ENCODE peak calls at places on chromosomes 4 and X, in five cellular contexts. One of them, this sample, is unnamed.
A peak's percentile ranks its signal among the peaks of the same experiment; 100 is the strongest.

GRCh38 chrX:153970398-153971123 is 1.1 kb downstream of the HCFC1 start:
- DNase-seq in Ammon's horn: peak; percentile 82
- DNase-seq in occipital lobe: peak; percentile 51
- DNase-seq in omental fat pad: no peak
- DNase-seq in SK-N-DZ: peak; percentile 62
- DNase-seq in this sample: no peak

GRCh38 chr4:81069706-81070331 is 39.3 kb downstream of the BMP3 start:
- DNase-seq in occipital lobe: peak; percentile 62
- DNase-seq in SK-N-DZ: peak; percentile 76
- DNase-seq in Ammon's horn: peak; percentile 94
- DNase-seq in omental fat pad: no peak
- DNase-seq in this sample: peak; percentile 88

GRCh38 chr4:175330652-175331051 is 412.5 kb downstream of the ADAM29 start:
- DNase-seq in SK-N-DZ: no peak
- DNase-seq in omental fat pad: no peak
- DNase-seq in occipital lobe: no peak
- DNase-seq in Ammon's horn: no peak
- DNase-seq in this sample: no peak

GRCh38 chr4:124123181-124123580 is 589.4 kb downstream of the ANKRD50 start:
- DNase-seq in SK-N-DZ: no peak
- DNase-seq in occipital lobe: no peak
- DNase-seq in omental fat pad: no peak
- DNase-seq in Ammon's horn: no peak
- DNase-seq in this sample: no peak

GRCh38 chr4:64776820-64777219 is 367.6 kb upstream of the TECRL start:
- DNase-seq in SK-N-DZ: no peak
- DNase-seq in occipital lobe: no peak
- DNase-seq in Ammon's horn: no peak
- DNase-seq in omental fat pad: no peak
- DNase-seq in this sample: no peak

GRCh38 chr4:165299399-165300060 is 27.9 kb upstream of the MSMO1 start:
- DNase-seq in SK-N-DZ: no peak
- DNase-seq in Ammon's horn: no peak
- DNase-seq in omental fat pad: no peak
- DNase-seq in occipital lobe: no peak
- DNase-seq in this sample: no peak

GRCh38 chrX:133249659-133250058 is 31.5 kb upstream of the TFDP3 start:
- DNase-seq in SK-N-DZ: no peak
- DNase-seq in Ammon's horn: peak; percentile 1
- DNase-seq in omental fat pad: no peak
- DNase-seq in occipital lobe: no peak
- DNase-seq in this sample: no peak

GRCh38 chr4:13706130-13706529 is 78.6 kb upstream of the BOD1L1 start:
- DNase-seq in Ammon's horn: no peak
- DNase-seq in occipital lobe: no peak
- DNase-seq in SK-N-DZ: peak; percentile 64
- DNase-seq in omental fat pad: no peak
- DNase-seq in this sample: no peak

GRCh38 chrX:39125834-39126233 is 324.6 kb downstream of the MID1IP1 start:
- DNase-seq in Ammon's horn: no peak
- DNase-seq in omental fat pad: no peak
- DNase-seq in occipital lobe: no peak
- DNase-seq in SK-N-DZ: no peak
- DNase-seq in this sample: no peak

GRCh38 chr4:13325744-13326143 is 158.4 kb downstream of the RAB28 start:
- DNase-seq in SK-N-DZ: no peak
- DNase-seq in omental fat pad: no peak
- DNase-seq in occipital lobe: no peak
- DNase-seq in Ammon's horn: no peak
- DNase-seq in this sample: no peak

GRCh38 chrX:155857561-155857960 is 23.6 kb upstream of the VAMP7 start:
- DNase-seq in SK-N-DZ: no peak
- DNase-seq in Ammon's horn: no peak
- DNase-seq in omental fat pad: no peak
- DNase-seq in occipital lobe: no peak
- DNase-seq in this sample: no peak

GRCh38 chrX:12956704-12957541 is 18.0 kb upstream of the TMSB4X start:
- DNase-seq in omental fat pad: no peak
- DNase-seq in SK-N-DZ: no peak
- DNase-seq in occipital lobe: no peak
- DNase-seq in Ammon's horn: no peak
- DNase-seq in this sample: no peak

GRCh38 chr4:159358226-159358625 is 255.3 kb downstream of the RAPGEF2 start:
- DNase-seq in occipital lobe: peak; percentile 15
- DNase-seq in omental fat pad: no peak
- DNase-seq in SK-N-DZ: no peak
- DNase-seq in Ammon's horn: peak; percentile 17
- DNase-seq in this sample: no peak

GRCh38 chr4:48710446-48711209 is 69.5 kb downstream of the FRYL start:
- DNase-seq in occipital lobe: no peak
- DNase-seq in SK-N-DZ: no peak
- DNase-seq in Ammon's horn: no peak
- DNase-seq in omental fat pad: no peak
- DNase-seq in this sample: no peak

GRCh38 chr4:53541577-53542206 is 49.6 kb downstream of the LNX1 start:
- DNase-seq in Ammon's horn: no peak
- DNase-seq in omental fat pad: no peak
- DNase-seq in occipital lobe: no peak
- DNase-seq in SK-N-DZ: no peak
- DNase-seq in this sample: no peak

GRCh38 chrX:107480272-107480671 is 30.8 kb downstream of the FRMPD3 start:
- DNase-seq in SK-N-DZ: no peak
- DNase-seq in omental fat pad: no peak
- DNase-seq in Ammon's horn: no peak
- DNase-seq in occipital lobe: no peak
- DNase-seq in this sample: peak; percentile 31

GRCh38 chr4:158253350-158253980 is 43.2 kb downstream of the TMEM144 start:
- DNase-seq in omental fat pad: no peak
- DNase-seq in SK-N-DZ: peak; percentile 46
- DNase-seq in occipital lobe: peak; percentile 42
- DNase-seq in Ammon's horn: peak; percentile 91
- DNase-seq in this sample: no peak

GRCh38 chr4:169116270-169116901 is 106.3 kb upstream of the CBR4 start:
- DNase-seq in SK-N-DZ: no peak
- DNase-seq in occipital lobe: no peak
- DNase-seq in omental fat pad: no peak
- DNase-seq in Ammon's horn: peak; percentile 49
- DNase-seq in this sample: no peak

GRCh38 chr4:134762053-134762452 is 560.5 kb upstream of the PABPC4L start:
- DNase-seq in Ammon's horn: no peak
- DNase-seq in SK-N-DZ: no peak
- DNase-seq in omental fat pad: no peak
- DNase-seq in occipital lobe: no peak
- DNase-seq in this sample: no peak

GRCh38 chr4:53586121-53586816 is 5.0 kb downstream of the LNX1 start:
- DNase-seq in SK-N-DZ: no peak
- DNase-seq in omental fat pad: no peak
- DNase-seq in occipital lobe: no peak
- DNase-seq in Ammon's horn: no peak
- DNase-seq in this sample: no peak

GRCh38 chr4:8847764-8848163 is 23.9 kb downstream of the HMX1 start:
- DNase-seq in SK-N-DZ: no peak
- DNase-seq in Ammon's horn: no peak
- DNase-seq in occipital lobe: no peak
- DNase-seq in omental fat pad: no peak
- DNase-seq in this sample: no peak

GRCh38 chrX:30023451-30023850 is 191.9 kb upstream of the MAGEB2 start:
- DNase-seq in Ammon's horn: no peak
- DNase-seq in omental fat pad: no peak
- DNase-seq in SK-N-DZ: no peak
- DNase-seq in occipital lobe: no peak
- DNase-seq in this sample: no peak

GRCh38 chr4:1208266-1208961 is 36.0 kb upstream of the SPON2 start:
- DNase-seq in Ammon's horn: no peak
- DNase-seq in SK-N-DZ: no peak
- DNase-seq in omental fat pad: no peak
- DNase-seq in occipital lobe: no peak
- DNase-seq in this sample: peak; percentile 86

GRCh38 chrX:154657226-154657805 is 3.9 kb upstream of the CTAG2 start:
- DNase-seq in occipital lobe: no peak
- DNase-seq in SK-N-DZ: no peak
- DNase-seq in Ammon's horn: no peak
- DNase-seq in omental fat pad: no peak
- DNase-seq in this sample: no peak

GRCh38 chr4:71732706-71733105 is 51.2 kb downstream of the GC start:
- DNase-seq in Ammon's horn: peak; percentile 16
- DNase-seq in omental fat pad: no peak
- DNase-seq in SK-N-DZ: no peak
- DNase-seq in occipital lobe: no peak
- DNase-seq in this sample: no peak

GRCh38 chr4:75634281-75634680 is 4.0 kb upstream of the CDKL2 start:
- DNase-seq in omental fat pad: no peak
- DNase-seq in Ammon's horn: no peak
- DNase-seq in SK-N-DZ: no peak
- DNase-seq in occipital lobe: no peak
- DNase-seq in this sample: no peak

GRCh38 chr4:98928131-98928504 is 815 bp downstream of the EIF4E start:
- DNase-seq in Ammon's horn: peak; percentile 84
- DNase-seq in SK-N-DZ: peak; percentile 87
- DNase-seq in omental fat pad: peak; percentile 50
- DNase-seq in occipital lobe: peak; percentile 60
- DNase-seq in this sample: peak; percentile 60

GRCh38 chrX:66221856-66222255 is 57.8 kb downstream of the HEPH start:
- DNase-seq in Ammon's horn: no peak
- DNase-seq in occipital lobe: no peak
- DNase-seq in omental fat pad: no peak
- DNase-seq in SK-N-DZ: no peak
- DNase-seq in this sample: no peak

GRCh38 chr4:8122746-8123145 is 35.9 kb downstream of the ABLIM2 start:
- DNase-seq in SK-N-DZ: no peak
- DNase-seq in occipital lobe: no peak
- DNase-seq in omental fat pad: no peak
- DNase-seq in Ammon's horn: no peak
- DNase-seq in this sample: no peak

GRCh38 chr4:17066972-17067371 is 168.5 kb upstream of the LDB2 start:
- DNase-seq in SK-N-DZ: no peak
- DNase-seq in Ammon's horn: no peak
- DNase-seq in omental fat pad: no peak
- DNase-seq in occipital lobe: no peak
- DNase-seq in this sample: peak; percentile 22

This sample was measured in lower leg skin.